ENCODE peak calls at places on chromosome 21, in eight cellular contexts. One of them, this sample, is unnamed.

GRCh38 chr21:36419996-36420395 is 34.8 kb downstream of the CHAF1B start:
- DNase-seq in lung: peak
- DNase-seq in spleen: peak
- DNase-seq in effector memory CD4-positive, alpha-beta T cell: no peak
- DNase-seq in coronary artery: peak
- DNase-seq in NCI-H1694 treated with DMSO at 0.1 percent for 48 hours: peak
- DNase-seq in OCI-LY7: peak
- DNase-seq in activated T-helper 1 cell treated with anti-CD3 and anti-CD28 coated beads, Interleukin-12 subunit alpha, Interleukin-12 subunit beta, Interleukin-2, Interleukin-4 antibody, amounts not matched to agents 30 ng/mL and 10 ng/mL and 1 ng/mL, durations not matched to agents 14 hours and 24 hours and 36 hours: peak
- DNase-seq in this sample: no peak

GRCh38 chr21:45618287-45618686 is 25.2 kb upstream of the PCBP3 start:
- DNase-seq in effector memory CD4-positive, alpha-beta T cell: no peak
- DNase-seq in activated T-helper 1 cell treated with anti-CD3 and anti-CD28 coated beads, Interleukin-12 subunit alpha, Interleukin-12 subunit beta, Interleukin-2, Interleukin-4 antibody, amounts not matched to agents 30 ng/mL and 10 ng/mL and 1 ng/mL, durations not matched to agents 14 hours and 24 hours and 36 hours: no peak
- DNase-seq in spleen: peak
- DNase-seq in coronary artery: no peak
- DNase-seq in lung: no peak
- DNase-seq in OCI-LY7: no peak
- DNase-seq in NCI-H1694 treated with DMSO at 0.1 percent for 48 hours: no peak
- DNase-seq in this sample: no peak

GRCh38 chr21:37368536-37369279 is 2.1 kb downstream of the DYRK1A start:
- DNase-seq in effector memory CD4-positive, alpha-beta T cell: no peak
- DNase-seq in OCI-LY7: no peak
- DNase-seq in lung: no peak
- DNase-seq in coronary artery: no peak
- DNase-seq in NCI-H1694 treated with DMSO at 0.1 percent for 48 hours: no peak
- DNase-seq in activated T-helper 1 cell treated with anti-CD3 and anti-CD28 coated beads, Interleukin-12 subunit alpha, Interleukin-12 subunit beta, Interleukin-2, Interleukin-4 antibody, amounts not matched to agents 30 ng/mL and 10 ng/mL and 1 ng/mL, durations not matched to agents 14 hours and 24 hours and 36 hours: no peak
- DNase-seq in spleen: no peak
- DNase-seq in this sample: no peak

GRCh38 chr21:44064852-44065403 is 42.3 kb upstream of the PWP2 start:
- DNase-seq in OCI-LY7: no peak
- DNase-seq in activated T-helper 1 cell treated with anti-CD3 and anti-CD28 coated beads, Interleukin-12 subunit alpha, Interleukin-12 subunit beta, Interleukin-2, Interleukin-4 antibody, amounts not matched to agents 30 ng/mL and 10 ng/mL and 1 ng/mL, durations not matched to agents 14 hours and 24 hours and 36 hours: no peak
- DNase-seq in NCI-H1694 treated with DMSO at 0.1 percent for 48 hours: no peak
- DNase-seq in lung: no peak
- DNase-seq in spleen: no peak
- DNase-seq in effector memory CD4-positive, alpha-beta T cell: no peak
- DNase-seq in coronary artery: peak
- DNase-seq in this sample: no peak

GRCh38 chr21:41470054-41470453 is 37.9 kb downstream of the TMPRSS2 start:
- DNase-seq in activated T-helper 1 cell treated with anti-CD3 and anti-CD28 coated beads, Interleukin-12 subunit alpha, Interleukin-12 subunit beta, Interleukin-2, Interleukin-4 antibody, amounts not matched to agents 30 ng/mL and 10 ng/mL and 1 ng/mL, durations not matched to agents 14 hours and 24 hours and 36 hours: no peak
- DNase-seq in spleen: no peak
- DNase-seq in OCI-LY7: no peak
- DNase-seq in coronary artery: no peak
- DNase-seq in NCI-H1694 treated with DMSO at 0.1 percent for 48 hours: no peak
- DNase-seq in lung: no peak
- DNase-seq in effector memory CD4-positive, alpha-beta T cell: no peak
- DNase-seq in this sample: no peak

GRCh38 chr21:45993210-45994085 is 11.9 kb downstream of the COL6A1 start:
- DNase-seq in activated T-helper 1 cell treated with anti-CD3 and anti-CD28 coated beads, Interleukin-12 subunit alpha, Interleukin-12 subunit beta, Interleukin-2, Interleukin-4 antibody, amounts not matched to agents 30 ng/mL and 10 ng/mL and 1 ng/mL, durations not matched to agents 14 hours and 24 hours and 36 hours: no peak
- DNase-seq in effector memory CD4-positive, alpha-beta T cell: no peak
- DNase-seq in lung: no peak
- DNase-seq in NCI-H1694 treated with DMSO at 0.1 percent for 48 hours: no peak
- DNase-seq in coronary artery: peak
- DNase-seq in OCI-LY7: no peak
- DNase-seq in spleen: peak
- DNase-seq in this sample: no peak

GRCh38 chr21:30936207-30936606 is 54.8 kb upstream of the KRTAP11-1 start:
- DNase-seq in OCI-LY7: no peak
- DNase-seq in activated T-helper 1 cell treated with anti-CD3 and anti-CD28 coated beads, Interleukin-12 subunit alpha, Interleukin-12 subunit beta, Interleukin-2, Interleukin-4 antibody, amounts not matched to agents 30 ng/mL and 10 ng/mL and 1 ng/mL, durations not matched to agents 14 hours and 24 hours and 36 hours: no peak
- DNase-seq in lung: no peak
- DNase-seq in spleen: no peak
- DNase-seq in coronary artery: no peak
- DNase-seq in NCI-H1694 treated with DMSO at 0.1 percent for 48 hours: no peak
- DNase-seq in effector memory CD4-positive, alpha-beta T cell: no peak
- DNase-seq in this sample: no peak

GRCh38 chr21:36487641-36488307 is 7.9 kb upstream of the CLDN14 start:
- DNase-seq in NCI-H1694 treated with DMSO at 0.1 percent for 48 hours: no peak
- DNase-seq in spleen: no peak
- DNase-seq in lung: peak
- DNase-seq in coronary artery: no peak
- DNase-seq in OCI-LY7: peak
- DNase-seq in effector memory CD4-positive, alpha-beta T cell: no peak
- DNase-seq in activated T-helper 1 cell treated with anti-CD3 and anti-CD28 coated beads, Interleukin-12 subunit alpha, Interleukin-12 subunit beta, Interleukin-2, Interleukin-4 antibody, amounts not matched to agents 30 ng/mL and 10 ng/mL and 1 ng/mL, durations not matched to agents 14 hours and 24 hours and 36 hours: no peak
- DNase-seq in this sample: no peak

GRCh38 chr21:14773777-14774345 is 227.7 kb upstream of the SAMSN1 start:
- DNase-seq in spleen: peak
- DNase-seq in lung: peak
- DNase-seq in OCI-LY7: peak
- DNase-seq in coronary artery: no peak
- DNase-seq in NCI-H1694 treated with DMSO at 0.1 percent for 48 hours: peak
- DNase-seq in effector memory CD4-positive, alpha-beta T cell: peak
- DNase-seq in activated T-helper 1 cell treated with anti-CD3 and anti-CD28 coated beads, Interleukin-12 subunit alpha, Interleukin-12 subunit beta, Interleukin-2, Interleukin-4 antibody, amounts not matched to agents 30 ng/mL and 10 ng/mL and 1 ng/mL, durations not matched to agents 14 hours and 24 hours and 36 hours: peak
- DNase-seq in this sample: no peak

GRCh38 chr21:15210235-15210678 is 145.5 kb upstream of the NRIP1 start:
- DNase-seq in lung: peak
- DNase-seq in activated T-helper 1 cell treated with anti-CD3 and anti-CD28 coated beads, Interleukin-12 subunit alpha, Interleukin-12 subunit beta, Interleukin-2, Interleukin-4 antibody, amounts not matched to agents 30 ng/mL and 10 ng/mL and 1 ng/mL, durations not matched to agents 14 hours and 24 hours and 36 hours: no peak
- DNase-seq in effector memory CD4-positive, alpha-beta T cell: no peak
- DNase-seq in spleen: peak
- DNase-seq in OCI-LY7: no peak
- DNase-seq in coronary artery: peak
- DNase-seq in NCI-H1694 treated with DMSO at 0.1 percent for 48 hours: no peak
- DNase-seq in this sample: no peak

GRCh38 chr21:26169061-26169610 is 1.4 kb downstream of the APP start:
- DNase-seq in activated T-helper 1 cell treated with anti-CD3 and anti-CD28 coated beads, Interleukin-12 subunit alpha, Interleukin-12 subunit beta, Interleukin-2, Interleukin-4 antibody, amounts not matched to agents 30 ng/mL and 10 ng/mL and 1 ng/mL, durations not matched to agents 14 hours and 24 hours and 36 hours: peak
- DNase-seq in coronary artery: peak
- DNase-seq in spleen: no peak
- DNase-seq in OCI-LY7: no peak
- DNase-seq in lung: peak
- DNase-seq in NCI-H1694 treated with DMSO at 0.1 percent for 48 hours: peak
- DNase-seq in effector memory CD4-positive, alpha-beta T cell: peak
- DNase-seq in this sample: no peak

GRCh38 chr21:42430570-42430969 is 26.9 kb downstream of the UBASH3A start:
- DNase-seq in spleen: no peak
- DNase-seq in lung: no peak
- DNase-seq in NCI-H1694 treated with DMSO at 0.1 percent for 48 hours: no peak
- DNase-seq in effector memory CD4-positive, alpha-beta T cell: no peak
- DNase-seq in coronary artery: no peak
- DNase-seq in activated T-helper 1 cell treated with anti-CD3 and anti-CD28 coated beads, Interleukin-12 subunit alpha, Interleukin-12 subunit beta, Interleukin-2, Interleukin-4 antibody, amounts not matched to agents 30 ng/mL and 10 ng/mL and 1 ng/mL, durations not matched to agents 14 hours and 24 hours and 36 hours: no peak
- DNase-seq in OCI-LY7: no peak
- DNase-seq in this sample: no peak

GRCh38 chr21:29343517-29343916 is 44.8 kb downstream of the BACH1 start:
- DNase-seq in spleen: no peak
- DNase-seq in NCI-H1694 treated with DMSO at 0.1 percent for 48 hours: no peak
- DNase-seq in effector memory CD4-positive, alpha-beta T cell: no peak
- DNase-seq in lung: no peak
- DNase-seq in OCI-LY7: no peak
- DNase-seq in activated T-helper 1 cell treated with anti-CD3 and anti-CD28 coated beads, Interleukin-12 subunit alpha, Interleukin-12 subunit beta, Interleukin-2, Interleukin-4 antibody, amounts not matched to agents 30 ng/mL and 10 ng/mL and 1 ng/mL, durations not matched to agents 14 hours and 24 hours and 36 hours: no peak
- DNase-seq in coronary artery: no peak
- DNase-seq in this sample: no peak

GRCh38 chr21:39120876-39121599 is 62.2 kb downstream of the PSMG1 start:
- DNase-seq in activated T-helper 1 cell treated with anti-CD3 and anti-CD28 coated beads, Interleukin-12 subunit alpha, Interleukin-12 subunit beta, Interleukin-2, Interleukin-4 antibody, amounts not matched to agents 30 ng/mL and 10 ng/mL and 1 ng/mL, durations not matched to agents 14 hours and 24 hours and 36 hours: no peak
- DNase-seq in coronary artery: no peak
- DNase-seq in lung: no peak
- DNase-seq in OCI-LY7: no peak
- DNase-seq in NCI-H1694 treated with DMSO at 0.1 percent for 48 hours: no peak
- DNase-seq in effector memory CD4-positive, alpha-beta T cell: no peak
- DNase-seq in spleen: no peak
- DNase-seq in this sample: peak

GRCh38 chr21:34603002-34603709 is 11.8 kb downstream of the RCAN1 start:
- DNase-seq in NCI-H1694 treated with DMSO at 0.1 percent for 48 hours: peak
- DNase-seq in activated T-helper 1 cell treated with anti-CD3 and anti-CD28 coated beads, Interleukin-12 subunit alpha, Interleukin-12 subunit beta, Interleukin-2, Interleukin-4 antibody, amounts not matched to agents 30 ng/mL and 10 ng/mL and 1 ng/mL, durations not matched to agents 14 hours and 24 hours and 36 hours: peak
- DNase-seq in spleen: peak
- DNase-seq in lung: peak
- DNase-seq in effector memory CD4-positive, alpha-beta T cell: no peak
- DNase-seq in coronary artery: peak
- DNase-seq in OCI-LY7: peak
- DNase-seq in this sample: peak

GRCh38 chr21:35593000-35593502 is 467.3 kb downstream of the SETD4 start:
- DNase-seq in OCI-LY7: no peak
- DNase-seq in activated T-helper 1 cell treated with anti-CD3 and anti-CD28 coated beads, Interleukin-12 subunit alpha, Interleukin-12 subunit beta, Interleukin-2, Interleukin-4 antibody, amounts not matched to agents 30 ng/mL and 10 ng/mL and 1 ng/mL, durations not matched to agents 14 hours and 24 hours and 36 hours: no peak
- DNase-seq in lung: no peak
- DNase-seq in coronary artery: no peak
- DNase-seq in NCI-H1694 treated with DMSO at 0.1 percent for 48 hours: no peak
- DNase-seq in effector memory CD4-positive, alpha-beta T cell: no peak
- DNase-seq in spleen: no peak
- DNase-seq in this sample: no peak

GRCh38 chr21:41817228-41817627 is 50.4 kb upstream of the RIPK4 start:
- DNase-seq in effector memory CD4-positive, alpha-beta T cell: no peak
- DNase-seq in activated T-helper 1 cell treated with anti-CD3 and anti-CD28 coated beads, Interleukin-12 subunit alpha, Interleukin-12 subunit beta, Interleukin-2, Interleukin-4 antibody, amounts not matched to agents 30 ng/mL and 10 ng/mL and 1 ng/mL, durations not matched to agents 14 hours and 24 hours and 36 hours: no peak
- DNase-seq in NCI-H1694 treated with DMSO at 0.1 percent for 48 hours: peak
- DNase-seq in lung: peak
- DNase-seq in coronary artery: peak
- DNase-seq in OCI-LY7: peak
- DNase-seq in spleen: peak
- DNase-seq in this sample: no peak

GRCh38 chr21:29938968-29939858 is 583 bp downstream of the GRIK1 start:
- DNase-seq in spleen: peak
- DNase-seq in lung: no peak
- DNase-seq in OCI-LY7: no peak
- DNase-seq in coronary artery: no peak
- DNase-seq in NCI-H1694 treated with DMSO at 0.1 percent for 48 hours: no peak
- DNase-seq in effector memory CD4-positive, alpha-beta T cell: no peak
- DNase-seq in activated T-helper 1 cell treated with anti-CD3 and anti-CD28 coated beads, Interleukin-12 subunit alpha, Interleukin-12 subunit beta, Interleukin-2, Interleukin-4 antibody, amounts not matched to agents 30 ng/mL and 10 ng/mL and 1 ng/mL, durations not matched to agents 14 hours and 24 hours and 36 hours: no peak
- DNase-seq in this sample: no peak

This sample was measured in vagina.